ENCODE peak calls at places on chromosomes 2 and 18, in nine cellular contexts. L is IMR-90, M is gastrocnemius medialis, Y is heart left ventricle, H is body of pancreas, V is A549, R is tibial nerve, N is Peyer's patch, E is HepG2. C is an unnamed sample.

GRCh38 chr18:79493801-79494211 is 98.1 kb downstream of the NFATC1 start:
- DNase-seq in E (no peak), M (no peak), R (no peak), N (no peak), Y (no peak), V (no peak), H (peak), L (no peak), C (no peak)

GRCh38 chr18:24055009-24055804 is 40.7 kb downstream of the TTC39C start:
- DNase-seq in E (no peak), R (no peak), L (no peak), V (no peak), M (no peak), Y (no peak), N (no peak), H (no peak), C (no peak)

GRCh38 chr18:73549236-73549635 is 598.4 kb downstream of the FBXO15 start:
- DNase-seq in R (no peak), E (no peak), V (no peak), Y (no peak), H (no peak), L (peak), M (no peak), N (no peak), C (no peak)

GRCh38 chr2:160205511-160205910 is 5.4 kb upstream of the ITGB6 start:
- DNase-seq in M (peak), E (peak), V (peak), H (peak), Y (no peak), R (no peak), L (peak), N (no peak), C (no peak)

GRCh38 chr2:69489793-69490192 is 52.6 kb upstream of the NFU1 start:
- DNase-seq in R (no peak), N (no peak), Y (no peak), H (no peak), L (peak), M (no peak), V (no peak), E (no peak), C (no peak)

GRCh38 chr2:108981846-108982245 is 7.2 kb downstream of the EDAR start:
- DNase-seq in L (no peak), H (no peak), Y (no peak), E (no peak), N (no peak), V (no peak), M (no peak), R (no peak), C (no peak)

GRCh38 chr18:72830109-72830508 is 37.7 kb downstream of the NETO1 start:
- DNase-seq in H (no peak), N (no peak), Y (peak), V (peak), M (no peak), R (no peak), E (no peak), L (no peak), C (no peak)

GRCh38 chr18:61635901-61636528 is 256.8 kb downstream of the RNF152 start:
- DNase-seq in R (no peak), Y (peak), L (peak), N (no peak), H (peak), V (peak), E (peak), M (peak), C (peak)

DNA sequence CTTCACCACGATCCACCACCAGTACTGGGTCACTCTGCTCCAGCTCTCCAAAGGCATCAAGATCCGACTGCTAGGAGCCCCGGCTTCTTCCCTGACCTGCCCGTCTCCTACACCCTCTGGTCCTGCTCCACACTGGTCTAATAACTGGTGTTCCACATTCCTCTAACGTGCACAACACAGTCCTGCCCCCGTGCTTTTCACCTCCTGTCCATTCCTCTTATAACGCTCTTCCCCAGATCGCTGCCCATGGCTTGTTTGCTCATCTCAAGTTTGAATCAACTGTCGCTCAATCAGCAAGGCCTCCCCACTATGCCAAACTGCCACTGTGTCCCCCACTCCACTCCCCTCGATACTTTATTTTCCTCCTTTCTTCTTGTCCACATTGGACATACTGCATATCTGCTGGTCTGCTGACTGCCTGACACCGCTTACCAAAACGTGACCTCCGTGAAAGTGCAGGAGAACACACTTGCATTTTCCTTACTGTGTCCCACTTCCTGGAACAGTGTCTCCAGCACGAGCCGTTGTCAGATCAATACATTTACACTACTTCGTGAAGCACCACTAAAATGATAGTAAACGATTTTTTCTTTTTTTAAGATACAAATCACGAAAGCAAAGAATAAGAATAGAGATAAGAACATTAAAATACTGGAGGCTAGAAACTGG is 6.5 kb downstream of the HDLBP start:
- DNase-seq in E (no peak), Y (no peak), M (no peak), V (no peak), R (no peak), L (no peak), N (no peak), H (no peak), C (no peak)
- TF ChIP-seq POLR2A in E (no peak), Y (no peak), M (no peak), V (no peak), R (no peak), L (no peak), N (no peak), H (no peak), C (no peak)

GRCh38 chr2:20350105-20350712 is 435 bp downstream of the PUM2 start:
- DNase-seq in E (peak), M (no peak), H (peak), L (no peak), N (peak), R (no peak), V (no peak), Y (peak), C (no peak)

GRCh38 chr2:20349457-20350034 is 1.1 kb downstream of the PUM2 start:
- DNase-seq in Y (no peak), E (no peak), L (peak), H (no peak), V (peak), M (no peak), R (no peak), N (no peak), C (peak)

GRCh38 chr2:20351555-20352229 is 1.0 kb upstream of the PUM2 start:
- DNase-seq in R (no peak), E (peak), M (no peak), L (no peak), V (peak), Y (no peak), H (peak), N (no peak), C (peak)

GRCh38 chr2:20352230-20353216 is 1.9 kb upstream of the PUM2 start:
- DNase-seq in L (no peak), E (no peak), R (no peak), Y (no peak), H (no peak), N (no peak), V (no peak), M (no peak), C (peak)

GRCh38 chr2:20350753-20351554 is at the start of gene PUM2:
- DNase-seq in M (peak), Y (peak), V (peak), N (peak), E (peak), H (peak), L (peak), R (peak), C (peak)
- TF ChIP-seq POLR2A in M (peak), Y (peak), V (peak), N (peak), E (peak), H (peak), L (no peak), R (peak), C (peak)

DNA sequence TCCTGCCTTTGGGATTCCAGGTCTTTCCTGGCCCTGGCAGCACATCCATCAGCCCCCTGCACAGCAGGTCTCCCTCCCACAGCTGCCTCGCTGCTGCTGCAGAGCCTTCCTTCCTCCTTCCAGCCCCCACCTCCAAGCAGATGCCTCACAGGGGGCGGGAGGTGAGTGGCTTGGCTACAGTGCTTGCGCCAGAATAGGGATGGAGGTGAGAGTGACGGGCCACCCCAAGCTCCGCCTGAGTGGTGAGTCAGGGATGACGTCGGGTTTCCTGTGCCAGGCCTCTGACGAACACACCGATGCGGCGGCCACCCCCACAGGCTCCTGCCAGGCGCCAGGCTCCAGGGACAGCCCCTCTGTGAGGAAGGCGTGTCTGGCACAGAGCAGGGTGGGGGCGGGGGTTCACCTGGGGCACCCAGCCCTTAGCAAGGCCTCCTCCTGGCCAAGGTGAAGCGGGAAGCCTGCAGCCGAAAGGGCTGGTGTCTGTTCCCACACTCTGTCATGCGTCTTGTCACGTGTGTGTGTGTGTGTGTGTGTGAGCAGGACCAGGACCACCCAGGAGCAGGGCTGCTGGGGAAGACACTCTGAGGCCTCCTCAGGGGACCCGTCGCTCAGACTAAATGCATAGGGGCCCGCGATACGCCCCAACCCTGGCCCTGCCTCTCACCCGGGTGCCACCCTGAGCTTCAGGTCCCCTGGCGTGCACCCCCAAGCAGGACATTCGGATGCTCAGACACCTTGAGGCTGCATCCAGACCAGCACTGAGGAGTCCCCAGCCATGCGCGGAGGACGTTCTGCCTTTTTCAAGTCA is 3.4 kb upstream of the DUSP2 start:
- DNase-seq in R (no peak), Y (peak), L (peak), V (peak), E (no peak), M (peak), N (peak), H (peak), C (peak)
- TF ChIP-seq POLR2A in R (no peak), Y (no peak), L (no peak), V (no peak), E (no peak), M (no peak), N (peak), H (no peak), C (no peak)

DNA sequence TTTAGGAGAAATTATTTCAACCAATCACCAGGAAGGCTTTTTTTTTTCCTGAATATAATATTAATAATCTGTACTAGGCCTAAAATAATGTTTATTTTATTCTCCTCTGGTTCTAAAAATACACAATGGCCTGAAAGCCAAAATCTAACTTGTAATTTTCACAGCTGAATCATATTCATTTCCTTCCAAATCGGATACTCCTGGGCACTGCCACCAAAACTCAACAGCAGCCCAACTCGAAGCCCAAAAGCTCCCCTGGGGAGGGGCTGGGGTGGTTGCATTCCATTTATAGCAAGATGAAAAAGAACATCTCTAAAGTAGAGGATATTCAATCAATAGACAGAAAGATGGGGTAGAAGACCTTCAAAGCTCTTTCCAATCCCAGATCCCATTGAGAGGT is 100.5 kb upstream of the SETBP1 start:
- DNase-seq in R (no peak), N (no peak), Y (no peak), E (no peak), M (no peak), L (no peak), V (no peak), H (no peak), C (no peak)
- TF ChIP-seq POLR2A in R (no peak), N (no peak), Y (no peak), E (no peak), M (no peak), L (no peak), V (no peak), H (no peak), C (no peak)

GRCh38 chr2:201237486-201238241 is 22.7 kb upstream of the CASP8 start:
- DNase-seq in H (no peak), Y (no peak), L (no peak), N (no peak), V (no peak), R (no peak), E (no peak), M (no peak), C (no peak)

GRCh38 chr2:201232125-201232815 is 28.1 kb upstream of the CASP8 start:
- DNase-seq in Y (peak), M (peak), R (peak), H (peak), E (peak), V (peak), N (peak), L (peak), C (peak)

GRCh38 chr2:201233192-201234166 is 26.9 kb upstream of the CASP8 start:
- DNase-seq in M (peak), H (peak), Y (peak), E (peak), N (peak), R (no peak), L (no peak), V (peak), C (peak)

GRCh38 chr2:201234167-201235139 is 25.9 kb upstream of the CASP8 start:
- DNase-seq in N (peak), R (no peak), Y (no peak), E (no peak), H (no peak), V (no peak), M (no peak), L (peak), C (no peak)

DNA sequence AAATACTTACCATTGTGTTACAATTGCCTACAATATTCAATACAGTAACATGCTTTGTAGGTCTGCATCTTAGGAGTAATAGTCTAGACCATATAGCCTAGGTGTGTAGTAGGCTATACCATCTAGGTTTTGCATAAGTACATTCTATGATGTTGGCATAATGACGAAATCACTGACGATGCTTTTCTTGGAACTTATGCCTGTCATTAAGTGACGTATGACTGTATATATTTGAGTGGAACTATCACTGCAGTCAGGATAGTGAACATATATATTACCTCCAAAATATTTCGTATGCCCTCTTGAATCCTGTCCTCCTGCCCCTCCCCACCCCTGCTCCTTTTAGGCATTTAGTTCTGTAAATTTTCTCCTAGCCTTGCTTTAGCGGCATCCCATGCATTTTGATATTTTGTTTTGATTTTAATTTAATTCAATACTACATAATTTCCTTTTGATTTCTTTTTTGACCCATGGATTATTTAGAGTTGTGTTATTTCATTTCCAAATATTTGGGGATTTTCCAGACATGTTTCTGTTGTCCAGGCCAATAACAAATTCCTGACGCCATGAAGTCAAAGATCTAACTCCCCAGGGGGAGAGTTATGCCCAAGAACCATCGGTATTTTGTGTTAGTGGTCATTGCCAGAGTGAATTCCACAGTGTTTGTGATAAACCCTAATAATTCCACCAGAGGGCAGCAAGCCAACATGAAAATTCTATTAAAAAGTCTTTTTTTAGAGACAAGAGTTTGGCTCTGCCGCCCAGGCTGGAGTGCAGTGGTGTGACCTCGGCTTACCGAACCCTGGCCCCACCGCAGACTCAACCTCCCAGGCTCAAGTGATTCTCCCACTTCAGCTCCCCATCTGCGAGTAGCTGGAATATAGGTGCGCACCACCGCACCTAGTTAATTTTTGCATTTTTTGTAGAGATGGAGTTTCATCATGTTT is 24.2 kb upstream of the CASP8 start:
- DNase-seq in H (peak), L (peak), E (peak), R (no peak), V (peak), Y (peak), N (peak), M (peak), C (peak)
- TF ChIP-seq POLR2A in H (no peak), L (no peak), E (no peak), R (no peak), V (no peak), Y (no peak), N (no peak), M (no peak), C (peak)

DNA sequence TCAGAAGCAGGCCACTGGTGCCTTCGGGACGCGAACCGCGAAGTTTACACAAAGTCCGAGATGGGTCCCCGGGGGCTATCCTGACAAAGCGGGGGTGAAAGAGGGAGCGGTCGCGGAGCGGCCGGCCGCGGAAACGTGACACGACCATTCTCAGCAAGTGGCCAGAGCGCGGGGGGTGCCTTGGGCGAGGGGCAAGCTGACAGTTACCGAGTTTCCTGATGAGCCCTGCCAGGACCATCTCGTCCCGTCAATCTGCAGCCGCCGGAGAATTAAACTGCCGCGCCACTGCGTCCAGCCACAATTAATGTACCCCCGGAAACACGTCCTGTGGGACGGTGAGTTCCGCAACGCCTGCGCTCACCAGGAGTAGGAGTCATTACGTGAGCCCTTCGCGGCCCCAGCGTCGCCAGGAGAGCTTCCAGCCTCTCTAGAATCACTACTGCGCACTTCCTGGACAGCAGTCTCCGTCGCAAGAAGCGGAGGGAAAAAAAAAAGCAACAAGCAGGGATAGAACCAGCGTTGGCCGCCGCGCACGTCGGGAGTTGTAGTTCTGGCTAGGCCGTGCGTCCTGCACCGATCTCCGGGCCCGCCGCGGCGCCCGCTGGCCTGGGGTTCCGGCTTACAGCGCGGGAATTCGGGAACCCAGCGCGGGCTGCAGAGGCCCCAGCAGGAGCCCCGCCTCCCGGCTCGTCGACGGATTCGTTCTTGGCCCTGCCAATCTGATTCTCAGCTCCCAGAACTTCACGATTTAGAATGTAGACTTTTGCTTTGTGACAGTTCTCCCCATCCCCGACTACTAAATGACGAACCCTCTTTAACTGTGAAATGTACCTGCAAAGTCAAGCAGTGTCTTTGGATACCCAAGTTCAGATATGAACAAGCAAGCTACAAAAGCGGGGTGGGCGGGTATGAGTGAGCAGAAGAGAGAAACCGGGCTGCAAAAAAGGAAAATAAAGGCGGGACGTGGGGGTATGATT is at the start of gene RTTN:
- DNase-seq in H (peak), Y (peak), L (peak), M (peak), R (peak), V (peak), N (peak), E (peak), C (peak)
- TF ChIP-seq POLR2A in H (peak), Y (peak), L (no peak), M (peak), R (no peak), V (no peak), N (peak), E (peak), C (peak)

GRCh38 chr18:32093106-32093511 is 1.4 kb downstream of the RNF138 start:
- DNase-seq in M (peak), V (peak), E (peak), L (peak), R (no peak), H (peak), N (peak), Y (peak), C (peak)

GRCh38 chr18:32093523-32093922 is 1.8 kb downstream of the RNF138 start:
- DNase-seq in N (no peak), V (no peak), H (no peak), L (peak), Y (no peak), R (no peak), E (peak), M (no peak), C (peak)

GRCh38 chr18:32091724-32092421 is at the start of gene RNF138:
- DNase-seq in L (peak), N (peak), R (peak), H (peak), V (peak), M (peak), E (peak), Y (peak), C (peak)

GRCh38 chr18:32091325-32091723 is 350 bp upstream of the RNF138 start:
- DNase-seq in V (no peak), N (no peak), M (no peak), Y (no peak), R (no peak), E (no peak), H (no peak), L (no peak), C (no peak)

GRCh38 chr18:32092422-32093105 is 890 bp downstream of the RNF138 start:
- DNase-seq in N (peak), V (peak), H (peak), L (peak), R (peak), M (peak), E (peak), Y (peak), C (peak)
- TF ChIP-seq POLR2A in N (peak), V (peak), H (peak), L (peak), R (peak), M (peak), E (peak), Y (peak), C (peak)

C was measured in erythroblast.